ENCODE peak calls at places on chromosomes 16 and 17, in four cellular contexts. S, A, Z and K are unnamed samples.

GRCh38 chr17:51610155-51610554 is 349.8 kb downstream of the UTP18 start:
- DNase-seq in S (no peak), A (no peak), Z (no peak), K (no peak)

GRCh38 chr16:49534901-49535300 is 161.3 kb downstream of the C16orf78 start:
- DNase-seq in S (no peak), A (no peak), Z (no peak), K (no peak)

GRCh38 chr17:7737601-7738000 is 20.1 kb downstream of the DNAH2 start:
- DNase-seq in S (no peak), A (no peak), Z (no peak), K (no peak)

GRCh38 chr17:1168537-1169234 is 11.1 kb downstream of the ABR start:
- DNase-seq in S (no peak), A (no peak), Z (no peak), K (no peak)

GRCh38 chr17:72515291-72516065 is 394.7 kb downstream of the SOX9 start:
- DNase-seq in S (no peak), A (no peak), Z (peak; percentile 65), K (no peak)

GRCh38 chr16:9102379-9102778 is 10.9 kb downstream of the HAPSTR1 start:
- DNase-seq in S (no peak), A (no peak), Z (no peak), K (no peak)

GRCh38 chr16:23317266-23317661 is 15.2 kb downstream of the SCNN1B start:
- DNase-seq in S (no peak), A (no peak), Z (no peak), K (no peak)

GRCh38 chr16:88764913-88765349 is 20.1 kb downstream of the PIEZO1 start:
- DNase-seq in S (no peak), A (no peak), Z (no peak), K (no peak)

GRCh38 chr16:82396509-82396908 is 226.5 kb upstream of the MPHOSPH6 start:
- DNase-seq in S (no peak), A (no peak), Z (no peak), K (no peak)

GRCh38 chr17:2854662-2855061 is 58.4 kb downstream of the RAP1GAP2 start:
- DNase-seq in S (no peak), A (no peak), Z (no peak), K (no peak)

GRCh38 chr16:53090591-53091507 is 36.1 kb downstream of the CHD9 start:
- DNase-seq in S (peak; percentile 98), A (peak; percentile 99), Z (peak; percentile 87), K (peak; percentile 51)

GRCh38 chr17:74474043-74474792 is 7.8 kb downstream of the CD300A start:
- DNase-seq in S (no peak), A (no peak), Z (no peak), K (no peak)

GRCh38 chr17:80861892-80862291 is 129.7 kb upstream of the CHMP6 start:
- DNase-seq in S (no peak), A (no peak), Z (peak; percentile 23), K (no peak)

GRCh38 chr17:73645050-73645871 is 1.0 kb upstream of the SDK2 start:
- DNase-seq in S (peak; percentile 81), A (no peak), Z (peak; percentile 71), K (peak; percentile 55)

GRCh38 chr17:7885357-7886226 is 3.0 kb upstream of the CHD3 start:
- DNase-seq in S (peak; percentile 90), A (no peak), Z (peak; percentile 56), K (peak; percentile 79)

GRCh38 chr16:17469011-17469741 is 1.6 kb downstream of the XYLT1 start:
- DNase-seq in S (peak; percentile 87), A (no peak), Z (no peak), K (no peak)

GRCh38 chr16:84464116-84464515 is 40.3 kb downstream of the MEAK7 start:
- DNase-seq in S (peak; percentile 54), A (no peak), Z (peak; percentile 0), K (no peak)

GRCh38 chr16:23114131-23114904 is 34.9 kb downstream of the USP31 start:
- DNase-seq in S (no peak), A (no peak), Z (no peak), K (no peak)

GRCh38 chr17:51006601-51007000 is 114.1 kb downstream of the SPAG9 start:
- DNase-seq in S (no peak), A (no peak), Z (no peak), K (no peak)

GRCh38 chr16:77782694-77783093 is 5.7 kb upstream of the VAT1L start:
- DNase-seq in S (no peak), A (no peak), Z (no peak), K (peak; percentile 23)

GRCh38 chr16:19431636-19432340 is 14.1 kb downstream of the TMC5 start:
- DNase-seq in S (no peak), A (no peak), Z (no peak), K (no peak)

GRCh38 chr17:41800601-41801373 is 11.0 kb downstream of the P3H4 start:
- DNase-seq in S (peak; percentile 93), A (no peak), Z (no peak), K (no peak)

GRCh38 chr17:80992948-80993624 is 1.4 kb downstream of the CHMP6 start:
- DNase-seq in S (no peak), A (no peak), Z (no peak), K (peak; percentile 38)

GRCh38 chr16:87860553-87861299 is 8.6 kb downstream of the SLC7A5 start:
- DNase-seq in S (peak; percentile 80), A (peak; percentile 38), Z (no peak), K (no peak)

GRCh38 chr16:14289692-14290340 is 218.7 kb downstream of the MRTFB start:
- DNase-seq in S (peak; percentile 56), A (no peak), Z (peak; percentile 47), K (no peak)

DNA sequence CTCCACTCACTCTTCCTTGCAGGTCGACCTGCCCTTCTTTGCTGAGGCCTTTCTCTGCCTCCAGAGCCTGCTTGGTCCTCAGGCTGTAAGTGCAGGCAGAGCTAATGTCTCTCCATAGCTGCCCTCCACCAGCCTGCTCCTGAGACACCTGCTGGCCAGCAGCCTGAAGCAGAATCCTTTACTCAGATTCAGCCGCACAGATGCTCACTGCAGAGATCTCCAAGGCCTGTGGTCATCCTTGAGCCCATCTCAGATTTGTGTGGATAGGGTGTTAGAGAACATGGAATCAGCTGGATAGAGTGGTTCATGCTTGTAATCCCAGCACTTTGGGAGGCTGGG is 11.5 kb downstream of the DEXI start:
- DNase-seq in S (no peak), A (no peak), Z (no peak), K (no peak)
- TF ChIP-seq CTCF in S (no peak), A (no peak), Z (no peak), K (peak; percentile 4)

GRCh38 chr17:43531082-43531378 is 15.1 kb downstream of the ETV4 start:
- DNase-seq in S (no peak), A (no peak), Z (no peak), K (no peak)
- TF ChIP-seq CTCF in S (no peak), A (no peak), Z (no peak), K (no peak)

DNA sequence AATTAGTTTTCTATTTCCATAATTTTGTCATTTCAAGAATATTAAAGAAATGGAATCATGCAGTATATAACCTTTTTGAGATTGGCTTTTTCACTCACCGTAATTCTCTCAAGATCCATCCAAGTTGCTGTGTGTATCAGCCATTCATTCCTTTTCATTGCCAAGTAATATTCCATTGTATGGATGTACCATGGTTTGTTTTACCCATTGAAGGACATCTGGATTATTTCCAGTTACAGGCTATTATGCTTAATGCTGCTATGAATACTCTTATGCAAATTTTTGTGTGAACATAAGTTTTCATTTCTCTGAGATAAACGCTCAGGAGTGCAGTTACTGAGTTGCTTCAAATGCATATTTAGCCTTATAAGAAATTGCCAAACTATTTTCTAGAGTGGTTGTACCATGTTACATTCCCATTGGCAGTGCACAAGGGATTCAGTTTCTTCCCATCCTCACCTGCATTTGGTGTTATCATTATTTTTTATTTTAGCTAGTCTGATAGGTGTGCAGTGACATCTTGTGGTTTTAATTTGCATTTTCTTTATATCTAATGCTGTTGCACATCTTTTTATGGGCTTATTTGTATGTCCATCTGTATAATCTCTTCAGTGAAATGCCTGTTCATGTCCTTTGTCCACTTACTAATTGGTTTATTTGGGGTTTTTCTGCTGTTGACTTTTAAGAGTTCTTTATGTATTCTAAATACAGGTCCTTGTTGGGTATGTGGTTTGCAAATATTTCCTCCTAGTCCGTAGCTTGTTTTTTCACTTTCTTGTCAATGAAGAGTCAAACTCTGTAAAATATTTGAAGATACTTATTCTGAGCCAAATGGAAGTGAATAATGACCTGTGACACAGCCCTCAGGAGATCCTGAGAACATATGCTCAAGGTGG is 32.7 kb downstream of the BMERB1 start:
- DNase-seq in S (no peak), A (no peak), Z (no peak), K (no peak)
- TF ChIP-seq CTCF in S (no peak), A (peak; percentile 7), Z (no peak), K (no peak)

DNA sequence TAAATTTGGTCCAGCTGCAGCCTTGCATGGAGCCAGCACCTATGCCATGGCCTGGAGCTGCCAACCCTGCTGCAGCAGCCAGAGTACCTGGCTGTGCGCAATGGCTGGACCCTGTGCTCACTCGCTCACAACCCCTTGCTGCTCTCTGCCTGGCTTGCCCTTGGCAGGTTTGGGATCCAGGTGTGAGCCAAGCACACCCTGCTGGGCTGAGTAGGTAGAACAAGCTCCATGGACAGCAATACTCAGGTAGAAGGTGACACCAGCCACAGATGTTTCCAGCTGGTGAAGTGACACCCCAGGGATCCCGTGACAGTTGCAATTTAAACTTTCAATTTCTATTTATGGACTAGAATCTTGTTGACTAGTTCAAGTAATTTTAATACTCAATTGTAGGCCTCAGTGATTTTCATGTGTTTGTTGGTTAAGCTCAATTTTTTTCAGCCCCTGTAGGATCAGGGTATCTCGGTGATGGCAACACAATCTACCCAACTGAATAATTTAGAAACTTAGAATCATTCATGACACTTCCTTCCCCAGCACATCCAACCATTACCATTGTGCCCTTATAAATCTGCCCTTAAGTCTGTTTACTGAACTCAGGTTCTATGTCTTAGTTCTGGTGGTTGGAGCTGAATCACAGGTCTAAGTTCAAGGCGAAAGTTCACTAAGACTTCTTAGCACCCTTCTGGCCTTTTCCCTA is 480.0 kb downstream of the PMP22 start:
- DNase-seq in S (no peak), A (no peak), Z (no peak), K (no peak)
- TF ChIP-seq CTCF in S (no peak), A (no peak), Z (no peak), K (peak; percentile 37)

GRCh38 chr16:85992779-85993178 is 93.8 kb downstream of the IRF8 start:
- DNase-seq in S (no peak), A (no peak), Z (no peak), K (no peak)
- TF ChIP-seq CTCF in S (no peak), A (no peak), Z (no peak), K (no peak)

DNA sequence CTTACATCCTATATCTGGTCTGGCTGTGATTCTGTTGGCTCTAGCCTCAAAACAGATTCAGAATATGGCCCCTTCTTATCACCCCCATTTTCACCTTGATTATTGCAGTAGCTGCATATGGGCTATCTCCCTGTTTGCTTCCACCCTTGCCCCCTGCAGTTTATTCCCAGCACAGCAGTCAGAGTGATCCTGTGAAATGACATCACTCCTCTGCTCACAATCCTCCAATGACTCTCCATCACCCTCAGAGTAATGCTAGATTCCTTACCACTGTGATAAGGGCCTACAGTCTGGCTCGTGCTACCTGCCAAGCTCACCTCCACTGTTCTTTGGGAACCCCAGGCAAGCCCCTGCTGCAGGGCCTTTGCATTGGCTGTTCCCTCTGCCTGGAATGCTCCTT is 92.5 kb downstream of the ASIC2 start:
- DNase-seq in S (peak; percentile 49), A (no peak), Z (no peak), K (no peak)
- TF ChIP-seq CTCF in S (no peak), A (no peak), Z (no peak), K (no peak)

GRCh38 chr17:13017623-13018462 is at the start of gene ELAC2:
- DNase-seq in S (peak; percentile 99), A (peak; percentile 95), Z (peak; percentile 99), K (peak; percentile 97)
- TF ChIP-seq CTCF in S (no peak), A (no peak), Z (no peak), K (no peak)